ENCODE peak calls at places on chromosomes 12 and 14, in nine cellular contexts. B is mucosa of descending colon, O is Right ventricle myocardium superior, S is left cardiac atrium, A is cardiac fibroblast, G is NCI-H1105 treated with DMSO at 0.1 percent for 48 hours, C is LoVo, H is suprapubic skin, Y is T-helper 22 cell. I is an unnamed sample.
A peak's percentile ranks its signal among the peaks of the same experiment; 100 is the strongest.

GRCh38 chr14:90842726-90843125 is 26.5 kb upstream of the TTC7B start:
- DNase-seq in O (no peak), A (no peak), Y (no peak), B (no peak), C (no peak), S (no peak), G (no peak), H (no peak), I (no peak)

GRCh38 chr14:102590667-102591099 is 1.8 kb upstream of the RCOR1 start:
- DNase-seq in H (no peak), Y (no peak), A (peak; percentile 50), B (peak; percentile 21), C (no peak), O (peak; percentile 64), G (no peak), S (peak; percentile 59), I (no peak)

GRCh38 chr12:88538250-88538649 is 42.0 kb downstream of the KITLG start:
- DNase-seq in S (no peak), H (no peak), A (no peak), G (no peak), O (no peak), Y (no peak), B (no peak), C (no peak), I (no peak)

GRCh38 chr12:94305293-94305957 is 154.2 kb downstream of the CEP83 start:
- DNase-seq in G (peak; percentile 29), Y (no peak), B (no peak), A (peak; percentile 17), O (no peak), S (no peak), C (no peak), H (no peak), I (no peak)

GRCh38 chr12:48794870-48795269 is 6.0 kb upstream of the ADCY6 start:
- DNase-seq in S (no peak), B (no peak), A (no peak), G (no peak), Y (no peak), C (peak; percentile 38), H (no peak), O (no peak), I (no peak)

GRCh38 chr12:52645120-52645761 is 6.8 kb downstream of the KRT2 start:
- DNase-seq in G (no peak), C (no peak), A (no peak), O (no peak), B (no peak), H (no peak), S (no peak), Y (no peak), I (peak; percentile 46)

GRCh38 chr14:104888489-104889373 is 23.7 kb downstream of the CEP170B start:
- DNase-seq in O (peak; percentile 36), A (no peak), B (no peak), H (no peak), G (no peak), S (no peak), C (no peak), Y (no peak), I (no peak)

GRCh38 chr14:100011568-100012325 is 53.5 kb upstream of the EVL start:
- DNase-seq in A (no peak), H (no peak), S (no peak), B (no peak), O (no peak), G (no peak), Y (no peak), C (no peak), I (no peak)

GRCh38 chr14:71140157-71140556 is 232.9 kb downstream of the PCNX1 start:
- DNase-seq in B (no peak), S (no peak), C (no peak), O (no peak), G (no peak), H (no peak), Y (no peak), A (no peak), I (peak; percentile 46)

GRCh38 chr14:29348504-29348903 is 579.1 kb downstream of the PRKD1 start:
- DNase-seq in B (no peak), Y (no peak), S (no peak), A (peak; percentile 66), C (no peak), O (no peak), G (no peak), H (no peak), I (no peak)

GRCh38 chr12:107243316-107243715 is 150.0 kb upstream of the CRY1 start:
- DNase-seq in B (no peak), A (no peak), O (no peak), S (no peak), G (no peak), H (no peak), C (no peak), Y (no peak), I (no peak)

GRCh38 chr14:76228138-76228537 is 76.4 kb downstream of the GPATCH2L start:
- DNase-seq in Y (no peak), O (no peak), A (no peak), S (no peak), G (no peak), B (no peak), H (no peak), C (no peak), I (no peak)

GRCh38 chr12:21828779-21829178 is 54.3 kb upstream of the KCNJ8 start:
- DNase-seq in C (no peak), H (peak; percentile 63), A (peak; percentile 77), B (no peak), O (no peak), G (no peak), Y (no peak), S (no peak), I (no peak)

GRCh38 chr14:92099802-92100201 is 6.6 kb downstream of the ATXN3 start:
- DNase-seq in G (no peak), O (no peak), Y (no peak), B (no peak), A (no peak), C (no peak), S (no peak), H (no peak), I (no peak)

GRCh38 chr12:73935817-73936216 is 601.8 kb upstream of the ATXN7L3B start:
- DNase-seq in G (peak; percentile 74), S (no peak), O (no peak), A (no peak), Y (no peak), H (no peak), C (no peak), B (no peak), I (no peak)

GRCh38 chr14:71121711-71122110 is 214.5 kb downstream of the PCNX1 start:
- DNase-seq in C (no peak), G (no peak), O (no peak), H (no peak), S (no peak), A (no peak), Y (no peak), B (no peak), I (no peak)

GRCh38 chr12:123243851-123244250 is 10.6 kb downstream of the MTRFR start:
- DNase-seq in G (no peak), O (no peak), C (no peak), S (no peak), H (no peak), A (no peak), B (no peak), Y (no peak), I (no peak)

GRCh38 chr12:77842430-77842829 is 11.7 kb downstream of the NAV3 start:
- DNase-seq in G (no peak), O (no peak), B (no peak), C (peak; percentile 15), A (peak; percentile 6), Y (no peak), S (no peak), H (no peak), I (no peak)

GRCh38 chr14:103372552-103373304 is 12.5 kb upstream of the MARK3 start:
- DNase-seq in Y (no peak), G (no peak), C (peak; percentile 67), H (no peak), S (peak; percentile 56), O (no peak), A (peak; percentile 97), B (no peak), I (no peak)